ENCODE peak calls at places on chromosomes 7 and 10, in five cellular contexts. A, D, L, E and N are unnamed samples.

GRCh38 chr7:74404388-74404700 is 49.4 kb upstream of the GTF2IRD1 start:
- DNase-seq in A (no peak), D (no peak), L (no peak), E (no peak), N (no peak)

GRCh38 chr10:99917963-99918825 is 91.6 kb downstream of the DNMBP start:
- DNase-seq in A (no peak), D (peak; percentile 22), L (no peak), E (no peak), N (no peak)

GRCh38 chr10:24723788-24724380 is at the start of gene ARHGAP21:
- DNase-seq in A (peak; percentile 78), D (peak; percentile 70), L (peak; percentile 76), E (peak; percentile 55), N (peak; percentile 75)

GRCh38 chr10:124493191-124493936 is 31.7 kb downstream of the LHPP start:
- DNase-seq in A (no peak), D (no peak), L (no peak), E (no peak), N (peak; percentile 30)

GRCh38 chr10:17785276-17785935 is 23.7 kb upstream of the MRC1 start:
- DNase-seq in A (no peak), D (no peak), L (no peak), E (no peak), N (no peak)

GRCh38 chr10:74825033-74825370 is 1.4 kb upstream of the KAT6B start:
- DNase-seq in A (peak; percentile 64), D (peak; percentile 13), L (peak; percentile 46), E (peak; percentile 56), N (peak; percentile 61)

GRCh38 chr7:5598769-5599371 is 175.2 kb upstream of the TNRC18 start:
- DNase-seq in A (no peak), D (peak; percentile 57), L (no peak), E (no peak), N (no peak)

GRCh38 chr7:3408814-3409595 is 108.0 kb downstream of the SDK1 start:
- DNase-seq in A (no peak), D (peak; percentile 59), L (no peak), E (no peak), N (no peak)

GRCh38 chr10:77087406-77087805 is 550.2 kb downstream of the KCNMA1 start:
- DNase-seq in A (no peak), D (peak; percentile 6), L (no peak), E (no peak), N (no peak)

GRCh38 chr7:95972554-95972953 is 200.2 kb downstream of the DYNC1I1 start:
- DNase-seq in A (no peak), D (no peak), L (no peak), E (no peak), N (no peak)

GRCh38 chr7:10128748-10129147 is 844.9 kb upstream of the PHF14 start:
- DNase-seq in A (peak; percentile 2), D (no peak), L (no peak), E (no peak), N (no peak)

GRCh38 chr10:132676193-132676891 is 109.6 kb downstream of the NKX6-2 start:
- DNase-seq in A (no peak), D (no peak), L (no peak), E (no peak), N (peak; percentile 38)